ENCODE peak calls at places on chromosomes 12 and 14, in six cellular contexts. N is GM12878, J is HCT116, X is HepG2, A is K562, O is upper lobe of left lung. M is an unnamed sample.

GRCh38 chr14:78254911-78255431 is 84.8 kb downstream of the NRXN3 start:
- ATAC-seq in O (no peak), X (no peak), N (no peak), J (no peak), A (no peak), M (no peak)

GRCh38 chr12:90829044-90829443 is 125.9 kb downstream of the CCER1 start:
- ATAC-seq in X (no peak), O (no peak), A (no peak), N (no peak), J (no peak), M (no peak)

GRCh38 chr14:49930720-49931119 is 37.8 kb downstream of the ARF6 start:
- ATAC-seq in A (no peak), N (peak), O (no peak), X (no peak), J (no peak), M (no peak)

GRCh38 chr12:3084742-3085141 is 7.6 kb downstream of the TSPAN9 start:
- ATAC-seq in N (no peak), O (no peak), A (no peak), X (no peak), J (no peak), M (no peak)

GRCh38 chr12:130356222-130356621 is 18.5 kb downstream of the PIWIL1 start:
- ATAC-seq in X (no peak), N (no peak), J (no peak), O (no peak), A (no peak), M (no peak)

GRCh38 chr12:9273276-9273675 is 65.1 kb upstream of the PZP start:
- ATAC-seq in O (no peak), X (no peak), A (no peak), J (no peak), N (no peak), M (no peak)

GRCh38 chr14:36663404-36664321 is 2.0 kb downstream of the PAX9 start:
- ATAC-seq in A (no peak), J (no peak), N (no peak), O (no peak), X (peak), M (no peak)

GRCh38 chr14:105646175-105646574 is 119.8 kb downstream of the TMEM121 start:
- ATAC-seq in A (no peak), O (peak), X (peak), J (peak), N (no peak), M (no peak)

GRCh38 chr14:21039059-21039422 is 3.1 kb upstream of the RNASE7 start:
- ATAC-seq in N (no peak), A (peak), X (peak), J (no peak), O (peak), M (peak)

GRCh38 chr12:11707535-11707934 is 58.1 kb downstream of the ETV6 start:
- ATAC-seq in O (no peak), J (no peak), A (no peak), N (no peak), X (no peak), M (no peak)

GRCh38 chr12:49043856-49044258 is 16.7 kb downstream of the KMT2D start:
- ATAC-seq in X (peak), J (peak), O (peak), A (peak), N (peak), M (peak)

GRCh38 chr14:23633160-23633701 is 2.9 kb upstream of the DHRS2 start:
- ATAC-seq in O (no peak), X (peak), J (peak), A (peak), N (peak), M (no peak)

GRCh38 chr14:56416213-56416612 is 163.4 kb upstream of the TMEM260 start:
- ATAC-seq in O (no peak), X (no peak), N (no peak), J (no peak), A (no peak), M (no peak)

GRCh38 chr14:71597289-71597920 is 334.8 kb upstream of the RGS6 start:
- ATAC-seq in N (peak), J (no peak), A (no peak), X (no peak), O (peak), M (no peak)

GRCh38 chr12:108082506-108082905 is 46.6 kb upstream of the WSCD2 start:
- ATAC-seq in O (no peak), N (no peak), J (no peak), X (no peak), A (no peak), M (no peak)

GRCh38 chr14:70782361-70782760 is 27.0 kb downstream of the MAP3K9 start:
- ATAC-seq in O (peak), X (no peak), J (peak), N (no peak), A (no peak), M (no peak)

GRCh38 chr14:61543946-61544345 is 151.4 kb upstream of the HIF1A start:
- ATAC-seq in A (no peak), O (no peak), X (no peak), J (no peak), N (no peak), M (no peak)

GRCh38 chr14:76762617-76763361 is 1.5 kb downstream of the VASH1 start:
- ATAC-seq in J (no peak), O (no peak), N (no peak), A (no peak), X (no peak), M (no peak)

GRCh38 chr14:30256627-30257026 is 302.3 kb upstream of the G2E3 start:
- ATAC-seq in N (no peak), A (no peak), X (no peak), J (no peak), O (no peak), M (no peak)

GRCh38 chr12:53324113-53324778 is 2.8 kb upstream of the AAAS start:
- ATAC-seq in J (no peak), A (peak), O (no peak), X (no peak), N (peak), M (no peak)

GRCh38 chr14:88879016-88879415 is 54.6 kb downstream of the TTC8 start:
- ATAC-seq in A (no peak), N (no peak), O (no peak), J (no peak), X (no peak), M (no peak)

GRCh38 chr12:130589391-130590317 is 126.4 kb downstream of the RIMBP2 start:
- ATAC-seq in O (no peak), A (no peak), N (no peak), X (no peak), J (no peak), M (no peak)

GRCh38 chr12:157644-158043 is 56.3 kb downstream of the SLC6A12 start:
- ATAC-seq in J (no peak), N (no peak), X (no peak), A (no peak), O (no peak), M (no peak)

GRCh38 chr14:35261774-35262173 is 30.4 kb upstream of the PSMA6 start:
- ATAC-seq in J (no peak), O (no peak), X (peak), N (peak), A (no peak), M (no peak)

GRCh38 chr12:59973515-59973914 is 377.7 kb downstream of the SLC16A7 start:
- ATAC-seq in J (peak), N (no peak), O (no peak), X (no peak), A (no peak), M (no peak)

GRCh38 chr14:56874375-56874774 is 64.1 kb upstream of the OTX2 start:
- ATAC-seq in J (peak), X (peak), N (peak), A (peak), O (no peak), M (no peak)

GRCh38 chr12:71686658-71687025 is 760 bp downstream of the TMEM19 start:
- ATAC-seq in A (no peak), J (no peak), X (no peak), N (no peak), O (no peak), M (no peak)

GRCh38 chr12:112939761-112940357 is 1.6 kb downstream of the OAS3 start:
- ATAC-seq in O (no peak), A (no peak), N (peak), X (no peak), J (no peak), M (no peak)

GRCh38 chr12:70831538-70831937 is 89.0 kb downstream of the PTPRR start:
- ATAC-seq in J (peak), N (no peak), O (no peak), A (no peak), X (no peak), M (no peak)

GRCh38 chr14:80003138-80003537 is 208.2 kb downstream of the DIO2 start:
- ATAC-seq in N (no peak), X (peak), O (no peak), A (no peak), J (no peak), M (no peak)

GRCh38 chr14:33505295-33505962 is 445.4 kb downstream of the EGLN3 start:
- ATAC-seq in O (no peak), X (no peak), J (no peak), N (no peak), A (no peak), M (no peak)

GRCh38 chr14:42391146-42391821 is 784.6 kb downstream of the LRFN5 start:
- ATAC-seq in X (no peak), O (no peak), N (peak), J (no peak), A (no peak), M (no peak)

GRCh38 chr14:74438351-74438915 is 12.4 kb upstream of the SYNDIG1L start:
- ATAC-seq in N (no peak), X (no peak), J (no peak), A (no peak), O (no peak), M (no peak)

GRCh38 chr12:79187032-79187431 is 322.5 kb downstream of the SYT1 start:
- ATAC-seq in J (no peak), N (no peak), O (no peak), X (no peak), A (no peak), M (no peak)

DNA sequence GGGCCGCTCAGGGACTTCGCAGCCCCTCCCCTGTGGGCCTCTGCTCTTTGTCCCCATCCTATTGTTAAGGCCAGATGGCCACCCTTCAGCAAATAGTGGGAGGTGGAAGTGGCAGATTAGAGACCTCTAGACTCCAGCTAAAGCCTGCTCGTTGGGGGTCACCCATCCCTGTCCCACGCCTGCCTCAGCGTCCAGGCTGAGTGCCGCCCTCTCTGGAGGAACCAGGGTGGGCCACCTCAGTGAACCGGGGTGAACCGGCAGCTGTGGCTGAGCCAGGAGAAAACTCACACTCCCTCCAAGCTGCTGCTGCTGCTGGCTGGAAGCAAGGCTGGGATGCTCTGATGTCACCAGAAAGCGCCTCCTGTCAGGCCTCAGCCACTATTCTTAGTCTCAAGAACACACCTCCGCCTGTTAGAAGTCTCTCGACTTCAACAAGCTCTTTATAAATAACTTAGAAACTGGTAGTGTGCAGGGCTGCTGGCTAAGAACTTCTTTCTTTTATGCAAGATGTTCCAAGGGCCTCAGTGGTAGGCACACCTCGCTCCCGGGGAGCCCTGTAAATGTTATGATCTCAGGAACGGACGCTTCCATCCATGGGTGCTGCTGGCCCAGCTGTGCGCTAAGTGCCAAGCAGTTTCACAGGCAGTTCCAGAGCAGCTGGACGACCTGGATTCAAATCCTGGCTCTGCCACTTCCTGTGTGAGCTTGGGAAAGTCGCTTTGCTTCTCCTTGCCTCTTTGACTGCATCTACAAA is 19.8 kb upstream of the TESC start:
- ATAC-seq in J (peak), A (no peak), X (peak), N (peak), O (peak), M (peak)
- TF ChIP-seq POLR2AphosphoS5 in J (no peak), A (no peak), X (no peak), N (no peak), O (no peak), M (no peak)

DNA sequence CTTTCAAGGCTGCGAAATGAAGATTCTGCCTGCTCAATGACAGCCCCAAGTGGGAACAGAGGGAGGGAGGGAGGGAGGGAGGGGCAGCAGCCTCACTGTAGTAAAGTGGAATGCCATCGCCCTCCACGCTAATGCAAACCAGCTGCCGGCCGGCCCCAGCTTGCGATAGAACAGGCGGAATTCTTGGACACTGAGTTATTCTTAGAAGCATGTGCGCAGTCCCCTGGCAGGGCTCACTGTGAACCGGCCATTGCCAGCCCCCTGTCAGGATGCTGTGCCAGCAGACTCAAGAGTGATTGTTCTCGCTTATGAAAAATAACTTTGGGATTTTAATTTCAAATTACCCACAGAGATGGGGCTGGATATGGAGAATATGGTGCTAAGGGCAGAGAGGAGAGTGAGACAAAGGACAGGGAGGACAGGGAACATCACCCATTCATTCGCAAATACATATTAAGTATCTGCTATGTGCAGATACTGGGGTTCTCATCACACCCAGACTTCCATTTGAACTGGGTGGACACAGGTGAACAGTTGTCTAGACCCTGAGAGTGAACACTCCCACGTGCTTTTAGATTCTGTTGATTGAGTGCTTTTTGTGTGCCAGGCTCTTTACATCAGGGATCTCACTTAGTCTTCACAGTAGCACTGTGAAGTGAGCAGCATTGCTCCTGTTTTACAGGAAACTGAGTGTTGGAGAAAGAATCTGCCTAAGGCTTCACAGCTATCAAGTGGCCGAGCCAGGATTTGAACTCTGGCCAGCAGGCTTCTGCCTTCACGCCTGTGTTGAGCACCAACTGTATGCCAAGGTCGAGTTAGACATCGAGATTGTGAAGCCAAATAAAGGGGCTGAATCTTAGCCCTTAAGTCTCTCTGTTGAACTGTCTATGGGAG is 192.9 kb downstream of the C12orf75 start:
- ATAC-seq in J (no peak), N (no peak), O (peak), X (no peak), A (no peak), M (peak)
- H3K27ac ChIP-seq in J (no peak), N (no peak), O (no peak), X (no peak), A (no peak), M (peak)

GRCh38 chr12:15688202-15688736 is 100.9 kb downstream of the EPS8 start:
- ATAC-seq in A (no peak), X (no peak), O (no peak), N (peak), J (peak), M (peak)
- TF ChIP-seq POLR2A in A (no peak), X (no peak), O (no peak), N (no peak), J (no peak), M (peak)

GRCh38 chr14:92951912-92952471 is 29.0 kb downstream of the CHGA start:
- ATAC-seq in A (peak), J (peak), O (peak), X (peak), N (peak), M (peak)
- TF ChIP-seq POLR2AphosphoS5 in A (no peak), J (no peak), O (no peak), X (no peak), N (no peak), M (peak)

DNA sequence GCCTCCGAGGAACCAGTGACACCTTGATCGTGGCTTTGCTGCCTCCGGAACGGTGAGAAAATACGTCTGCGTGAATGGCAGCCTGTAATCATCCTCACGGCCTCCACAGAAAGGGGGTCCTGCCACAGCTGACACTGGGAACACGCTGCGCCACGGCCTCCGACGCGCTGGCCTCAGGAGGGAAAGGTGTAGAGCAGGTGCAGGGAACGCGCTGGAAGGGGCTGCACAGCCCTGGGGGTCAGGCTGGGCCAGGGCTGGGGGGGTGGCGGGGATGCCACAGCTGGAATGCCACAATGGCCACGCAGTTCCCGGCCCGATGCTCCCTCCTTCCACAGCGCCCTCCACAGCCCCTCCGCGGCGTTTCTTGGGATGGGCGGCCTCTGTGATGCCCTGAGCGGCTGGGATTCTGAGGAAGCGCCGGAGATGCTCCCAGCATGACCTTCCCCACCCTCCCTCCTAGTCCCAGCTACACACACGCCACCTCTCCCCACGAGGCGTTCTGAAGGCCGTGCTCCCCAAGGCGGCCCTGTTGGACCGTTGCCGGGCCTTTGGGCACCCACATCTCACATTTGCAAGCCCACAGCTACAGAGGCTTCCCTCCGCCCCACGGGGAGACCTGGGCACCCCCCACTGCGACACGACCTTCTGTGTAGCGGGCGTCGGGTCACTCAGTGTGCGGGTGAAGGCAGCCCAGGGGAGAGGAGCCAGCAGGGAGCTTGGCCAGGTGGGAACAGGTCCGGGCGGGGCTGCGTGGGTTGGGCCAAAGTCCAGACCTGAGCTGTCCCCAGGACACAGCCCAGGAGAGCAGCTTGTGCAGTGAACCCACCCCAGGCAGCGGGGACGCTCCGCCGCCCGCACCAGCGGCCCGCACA is 31.8 kb upstream of the GALNT9 start:
- ATAC-seq in N (no peak), J (no peak), O (no peak), X (no peak), A (no peak), M (no peak)
- H3K27ac ChIP-seq in N (no peak), J (no peak), O (no peak), X (no peak), A (no peak), M (no peak)

DNA sequence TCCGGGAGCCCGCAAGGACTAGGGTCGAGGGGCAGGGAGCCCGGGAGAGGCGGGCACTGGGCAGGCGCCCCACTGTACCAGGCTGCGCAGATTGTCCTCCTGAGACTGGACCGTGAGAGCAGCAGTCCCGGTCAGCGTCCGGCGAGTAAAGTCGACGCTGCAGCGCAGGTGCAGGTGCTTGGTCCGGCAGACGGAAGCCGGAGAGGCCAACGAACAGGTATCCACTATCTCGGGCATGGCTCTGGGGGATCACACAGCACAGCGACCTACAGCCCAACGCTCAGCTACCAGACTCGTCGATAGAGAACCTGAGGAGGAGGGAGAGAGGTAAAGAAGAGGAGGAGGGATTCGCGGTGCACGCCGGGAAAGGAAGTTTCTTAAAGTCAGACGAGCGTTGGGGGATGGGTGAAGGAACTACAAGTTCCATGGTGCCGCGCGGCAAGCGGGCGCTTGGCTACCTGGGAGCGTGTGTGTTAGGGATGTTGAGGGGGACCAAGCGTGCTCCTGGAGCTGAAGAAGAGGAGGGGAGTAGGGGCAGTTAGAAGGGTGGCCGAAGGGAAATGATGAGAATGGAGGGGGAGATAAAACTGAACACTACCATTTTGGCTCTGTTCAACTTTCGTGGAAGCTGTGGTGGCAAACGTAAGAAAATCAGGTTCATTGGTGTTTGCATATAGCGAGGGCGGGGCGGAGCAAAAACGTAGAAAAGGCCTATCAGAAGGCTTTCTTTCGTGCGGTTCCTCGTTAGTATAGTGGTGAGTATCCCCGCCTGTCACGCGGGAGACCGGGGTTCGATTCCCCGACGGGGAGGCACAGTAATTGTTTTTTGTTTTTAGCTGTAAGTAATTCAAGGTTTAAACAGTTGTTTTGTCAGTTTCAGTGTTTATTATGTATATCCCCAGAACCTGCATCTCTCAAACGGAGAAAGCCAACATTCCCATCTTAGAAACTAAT is at the start of gene LTA4H:
- ATAC-seq in N (peak), A (peak), X (peak), O (peak), J (peak), M (peak)
- TF ChIP-seq POLR2A in N (peak), A (peak), X (peak), O (no peak), J (peak), M (peak)

DNA sequence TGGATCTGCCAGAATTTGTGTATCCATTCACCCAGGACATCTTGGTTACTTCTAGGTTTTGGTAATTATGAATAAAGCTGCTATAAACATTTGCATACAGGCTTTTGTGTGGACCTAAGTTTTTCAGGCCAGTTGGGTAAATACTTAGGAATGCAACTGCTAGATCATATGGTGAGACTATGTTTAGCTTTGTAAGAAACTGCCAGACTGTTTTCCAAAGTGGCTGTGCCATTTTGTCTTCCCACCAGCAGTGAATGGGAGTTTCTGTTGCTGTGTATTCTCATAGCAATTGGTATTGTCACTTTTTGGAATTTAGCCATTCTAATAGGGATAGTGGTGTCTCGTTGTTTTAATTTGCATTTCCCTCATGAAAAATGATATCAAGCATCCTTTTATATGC is 133.0 kb downstream of the KIF26A start:
- ATAC-seq in X (no peak), O (no peak), J (no peak), A (no peak), N (no peak), M (no peak)
- TF ChIP-seq POLR2AphosphoS5 in X (no peak), O (no peak), J (no peak), A (no peak), N (no peak), M (no peak)